ENCODE peak calls at places on chromosomes 5 and 9, in nine cellular contexts. One of them, this sample, is unnamed.
A peak's percentile ranks its signal among the peaks of the same experiment; 100 is the strongest.

GRCh38 chr5:38871790-38872551 is 26.2 kb downstream of the OSMR start:
- DNase-seq in fibroblast of the aortic adventitia: peak; percentile 99
- DNase-seq in fibroblast of mammary gland: peak; percentile 100
- DNase-seq in A549: peak; percentile 88
- DNase-seq in brain microvascular endothelial cell: peak; percentile 98
- DNase-seq in right cardiac atrium: no peak
- DNase-seq in HAP-1: no peak
- DNase-seq in CD8-positive, alpha-beta memory T cell: no peak
- DNase-seq in AG04450: peak; percentile 97
- DNase-seq in this sample: no peak

GRCh38 chr9:4689687-4690104 is 10.3 kb downstream of the CDC37L1 start:
- DNase-seq in fibroblast of the aortic adventitia: peak; percentile 48
- DNase-seq in fibroblast of mammary gland: peak; percentile 27
- DNase-seq in A549: no peak
- DNase-seq in brain microvascular endothelial cell: no peak
- DNase-seq in right cardiac atrium: no peak
- DNase-seq in HAP-1: no peak
- DNase-seq in CD8-positive, alpha-beta memory T cell: no peak
- DNase-seq in AG04450: no peak
- DNase-seq in this sample: no peak

GRCh38 chr9:116007824-116008223 is 145.8 kb upstream of the PAPPA start:
- DNase-seq in fibroblast of the aortic adventitia: no peak
- DNase-seq in fibroblast of mammary gland: no peak
- DNase-seq in A549: no peak
- DNase-seq in brain microvascular endothelial cell: no peak
- DNase-seq in right cardiac atrium: no peak
- DNase-seq in HAP-1: no peak
- DNase-seq in CD8-positive, alpha-beta memory T cell: no peak
- DNase-seq in AG04450: no peak
- DNase-seq in this sample: no peak

GRCh38 chr9:81682797-81683196 is 6.5 kb downstream of the TLE1 start:
- DNase-seq in fibroblast of the aortic adventitia: peak; percentile 52
- DNase-seq in fibroblast of mammary gland: no peak
- DNase-seq in A549: no peak
- DNase-seq in brain microvascular endothelial cell: peak; percentile 34
- DNase-seq in right cardiac atrium: no peak
- DNase-seq in HAP-1: no peak
- DNase-seq in CD8-positive, alpha-beta memory T cell: no peak
- DNase-seq in AG04450: no peak
- DNase-seq in this sample: no peak

GRCh38 chr5:96316487-96316886 is 116.6 kb downstream of the PCSK1 start:
- DNase-seq in fibroblast of the aortic adventitia: no peak
- DNase-seq in fibroblast of mammary gland: no peak
- DNase-seq in A549: no peak
- DNase-seq in brain microvascular endothelial cell: no peak
- DNase-seq in right cardiac atrium: no peak
- DNase-seq in HAP-1: no peak
- DNase-seq in CD8-positive, alpha-beta memory T cell: no peak
- DNase-seq in AG04450: no peak
- DNase-seq in this sample: no peak

GRCh38 chr5:102583663-102584062 is 84.9 kb upstream of the SLCO6A1 start:
- DNase-seq in fibroblast of the aortic adventitia: peak; percentile 56
- DNase-seq in fibroblast of mammary gland: peak; percentile 42
- DNase-seq in A549: peak; percentile 5
- DNase-seq in brain microvascular endothelial cell: no peak
- DNase-seq in right cardiac atrium: no peak
- DNase-seq in HAP-1: peak; percentile 17
- DNase-seq in CD8-positive, alpha-beta memory T cell: no peak
- DNase-seq in AG04450: no peak
- DNase-seq in this sample: no peak

GRCh38 chr5:40775846-40776657 is 20.3 kb upstream of the TTC33 start:
- DNase-seq in fibroblast of the aortic adventitia: peak; percentile 8
- DNase-seq in fibroblast of mammary gland: no peak
- DNase-seq in A549: no peak
- DNase-seq in brain microvascular endothelial cell: no peak
- DNase-seq in right cardiac atrium: no peak
- DNase-seq in HAP-1: no peak
- DNase-seq in CD8-positive, alpha-beta memory T cell: no peak
- DNase-seq in AG04450: no peak
- DNase-seq in this sample: no peak

GRCh38 chr5:109041319-109041718 is 293.6 kb downstream of the FER start:
- DNase-seq in fibroblast of the aortic adventitia: no peak
- DNase-seq in fibroblast of mammary gland: no peak
- DNase-seq in A549: no peak
- DNase-seq in brain microvascular endothelial cell: no peak
- DNase-seq in right cardiac atrium: no peak
- DNase-seq in HAP-1: no peak
- DNase-seq in CD8-positive, alpha-beta memory T cell: no peak
- DNase-seq in AG04450: no peak
- DNase-seq in this sample: no peak

GRCh38 chr5:59673438-59674058 is 220.0 kb downstream of the PDE4D start:
- DNase-seq in fibroblast of the aortic adventitia: peak; percentile 65
- DNase-seq in fibroblast of mammary gland: peak; percentile 61
- DNase-seq in A549: peak; percentile 14
- DNase-seq in brain microvascular endothelial cell: peak; percentile 27
- DNase-seq in right cardiac atrium: no peak
- DNase-seq in HAP-1: peak; percentile 40
- DNase-seq in CD8-positive, alpha-beta memory T cell: peak; percentile 19
- DNase-seq in AG04450: no peak
- DNase-seq in this sample: no peak

GRCh38 chr5:150036513-150036912 is 36.0 kb downstream of the HMGXB3 start:
- DNase-seq in fibroblast of the aortic adventitia: peak; percentile 94
- DNase-seq in fibroblast of mammary gland: peak; percentile 100
- DNase-seq in A549: peak; percentile 58
- DNase-seq in brain microvascular endothelial cell: peak; percentile 99
- DNase-seq in right cardiac atrium: peak; percentile 69
- DNase-seq in HAP-1: no peak
- DNase-seq in CD8-positive, alpha-beta memory T cell: no peak
- DNase-seq in AG04450: peak; percentile 92
- DNase-seq in this sample: no peak

GRCh38 chr9:93071464-93071863 is 13.0 kb downstream of the SUSD3 start:
- DNase-seq in fibroblast of the aortic adventitia: peak; percentile 48
- DNase-seq in fibroblast of mammary gland: peak; percentile 72
- DNase-seq in A549: peak; percentile 47
- DNase-seq in brain microvascular endothelial cell: no peak
- DNase-seq in right cardiac atrium: no peak
- DNase-seq in HAP-1: peak; percentile 21
- DNase-seq in CD8-positive, alpha-beta memory T cell: no peak
- DNase-seq in AG04450: no peak
- DNase-seq in this sample: peak; percentile 64

GRCh38 chr9:22415941-22416691 is 30.5 kb upstream of the DMRTA1 start:
- DNase-seq in fibroblast of the aortic adventitia: peak; percentile 2
- DNase-seq in fibroblast of mammary gland: no peak
- DNase-seq in A549: no peak
- DNase-seq in brain microvascular endothelial cell: no peak
- DNase-seq in right cardiac atrium: no peak
- DNase-seq in HAP-1: no peak
- DNase-seq in CD8-positive, alpha-beta memory T cell: no peak
- DNase-seq in AG04450: no peak
- DNase-seq in this sample: no peak

GRCh38 chr9:93166699-93167098 is 17.2 kb upstream of the WNK2 start:
- DNase-seq in fibroblast of the aortic adventitia: no peak
- DNase-seq in fibroblast of mammary gland: no peak
- DNase-seq in A549: no peak
- DNase-seq in brain microvascular endothelial cell: no peak
- DNase-seq in right cardiac atrium: peak; percentile 26
- DNase-seq in HAP-1: no peak
- DNase-seq in CD8-positive, alpha-beta memory T cell: no peak
- DNase-seq in AG04450: no peak
- DNase-seq in this sample: no peak

GRCh38 chr9:115063058-115063850 is 54.7 kb downstream of the TNC start:
- DNase-seq in fibroblast of the aortic adventitia: peak; percentile 63
- DNase-seq in fibroblast of mammary gland: peak; percentile 63
- DNase-seq in A549: no peak
- DNase-seq in brain microvascular endothelial cell: no peak
- DNase-seq in right cardiac atrium: no peak
- DNase-seq in HAP-1: no peak
- DNase-seq in CD8-positive, alpha-beta memory T cell: no peak
- DNase-seq in AG04450: peak; percentile 15
- DNase-seq in this sample: peak; percentile 7

GRCh38 chr9:87872079-87872624 is 10.5 kb upstream of the SPATA31E1 start:
- DNase-seq in fibroblast of the aortic adventitia: peak; percentile 19
- DNase-seq in fibroblast of mammary gland: peak; percentile 22
- DNase-seq in A549: no peak
- DNase-seq in brain microvascular endothelial cell: no peak
- DNase-seq in right cardiac atrium: no peak
- DNase-seq in HAP-1: no peak
- DNase-seq in CD8-positive, alpha-beta memory T cell: no peak
- DNase-seq in AG04450: no peak
- DNase-seq in this sample: no peak

GRCh38 chr5:118519466-118519865 is 468.9 kb downstream of the DTWD2 start:
- DNase-seq in fibroblast of the aortic adventitia: no peak
- DNase-seq in fibroblast of mammary gland: no peak
- DNase-seq in A549: no peak
- DNase-seq in brain microvascular endothelial cell: no peak
- DNase-seq in right cardiac atrium: no peak
- DNase-seq in HAP-1: no peak
- DNase-seq in CD8-positive, alpha-beta memory T cell: no peak
- DNase-seq in AG04450: no peak
- DNase-seq in this sample: no peak

GRCh38 chr5:174622067-174622466 is 102.3 kb upstream of the MSX2 start:
- DNase-seq in fibroblast of the aortic adventitia: no peak
- DNase-seq in fibroblast of mammary gland: no peak
- DNase-seq in A549: no peak
- DNase-seq in brain microvascular endothelial cell: no peak
- DNase-seq in right cardiac atrium: no peak
- DNase-seq in HAP-1: no peak
- DNase-seq in CD8-positive, alpha-beta memory T cell: no peak
- DNase-seq in AG04450: no peak
- DNase-seq in this sample: no peak

DNA sequence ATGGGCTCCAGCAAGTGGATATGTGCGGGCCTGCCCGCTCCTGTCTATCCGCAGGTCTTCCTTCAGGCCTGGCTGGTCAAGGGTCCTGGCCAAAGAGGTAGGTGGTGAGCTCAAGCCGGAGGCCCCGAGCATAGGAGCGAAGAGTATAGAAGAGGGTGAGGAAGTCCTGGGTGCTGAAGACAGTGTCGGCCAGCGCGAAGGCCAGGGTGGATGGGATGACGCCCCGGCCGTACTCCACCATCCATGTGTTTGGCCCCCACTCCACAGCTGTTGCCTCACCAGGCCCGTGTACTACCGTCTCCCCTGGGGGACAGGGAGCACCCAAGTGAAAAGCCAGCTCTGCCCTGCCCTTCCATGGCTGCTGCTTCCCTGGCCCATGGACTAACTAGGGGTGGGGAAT is 2.0 kb downstream of the SIGMAR1 start:
- DNase-seq in fibroblast of the aortic adventitia: no peak
- DNase-seq in fibroblast of mammary gland: no peak
- DNase-seq in A549: no peak
- DNase-seq in brain microvascular endothelial cell: no peak
- DNase-seq in right cardiac atrium: no peak
- DNase-seq in HAP-1: no peak
- DNase-seq in CD8-positive, alpha-beta memory T cell: no peak
- DNase-seq in AG04450: no peak
- DNase-seq in this sample: no peak
- H3K4me3 ChIP-seq in fibroblast of the aortic adventitia: no peak overlapping the region
- H3K4me3 ChIP-seq in fibroblast of mammary gland: no peak overlapping the region
- H3K4me3 ChIP-seq in A549: no peak overlapping the region
- H3K4me3 ChIP-seq in brain microvascular endothelial cell: no peak overlapping the region
- H3K4me3 ChIP-seq in right cardiac atrium: no peak overlapping the region
- H3K4me3 ChIP-seq in HAP-1: no peak overlapping the region
- H3K4me3 ChIP-seq in CD8-positive, alpha-beta memory T cell: no peak overlapping the region
- H3K4me3 ChIP-seq in AG04450: no peak overlapping the region
- H3K4me3 ChIP-seq in this sample: no peak overlapping the region

DNA sequence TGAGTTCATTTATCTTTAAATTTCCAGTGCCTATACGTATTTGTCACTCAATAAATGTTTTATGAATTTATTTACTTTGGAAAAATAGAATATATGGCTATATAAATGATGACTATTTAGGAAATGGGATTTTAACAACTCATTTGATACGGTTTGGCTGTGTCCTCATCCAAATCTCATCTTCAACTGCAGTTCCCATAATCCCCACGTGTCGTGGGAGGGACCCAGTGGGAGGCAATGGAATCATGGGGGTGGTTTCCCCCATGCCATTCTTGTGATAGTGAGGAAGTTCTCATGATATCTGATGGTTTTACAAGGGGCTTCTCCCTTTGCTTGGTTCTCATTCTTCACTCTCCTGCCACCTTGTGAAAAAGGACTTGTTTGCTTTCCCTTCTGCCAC is 187.6 kb upstream of the EFNA5 start:
- DNase-seq in fibroblast of the aortic adventitia: no peak
- DNase-seq in fibroblast of mammary gland: no peak
- DNase-seq in A549: no peak
- DNase-seq in brain microvascular endothelial cell: no peak
- DNase-seq in right cardiac atrium: no peak
- DNase-seq in HAP-1: no peak
- DNase-seq in CD8-positive, alpha-beta memory T cell: no peak
- DNase-seq in AG04450: no peak
- DNase-seq in this sample: no peak
- H3K4me3 ChIP-seq in fibroblast of the aortic adventitia: no peak overlapping the region
- H3K4me3 ChIP-seq in fibroblast of mammary gland: no peak overlapping the region
- H3K4me3 ChIP-seq in A549: no peak overlapping the region
- H3K4me3 ChIP-seq in brain microvascular endothelial cell: no peak overlapping the region
- H3K4me3 ChIP-seq in right cardiac atrium: no peak overlapping the region
- H3K4me3 ChIP-seq in HAP-1: no peak overlapping the region
- H3K4me3 ChIP-seq in CD8-positive, alpha-beta memory T cell: no peak overlapping the region
- H3K4me3 ChIP-seq in AG04450: no peak overlapping the region
- H3K4me3 ChIP-seq in this sample: no peak overlapping the region

GRCh38 chr5:587403-587802 is 24.7 kb upstream of the CEP72 start:
- DNase-seq in fibroblast of the aortic adventitia: no peak
- DNase-seq in fibroblast of mammary gland: no peak
- DNase-seq in A549: no peak
- DNase-seq in brain microvascular endothelial cell: no peak
- DNase-seq in right cardiac atrium: no peak
- DNase-seq in HAP-1: no peak
- DNase-seq in CD8-positive, alpha-beta memory T cell: no peak
- DNase-seq in AG04450: no peak
- DNase-seq in this sample: no peak
- H3K4me3 ChIP-seq in fibroblast of the aortic adventitia: no peak overlapping the region
- H3K4me3 ChIP-seq in fibroblast of mammary gland: no peak overlapping the region
- H3K4me3 ChIP-seq in A549: no peak overlapping the region
- H3K4me3 ChIP-seq in brain microvascular endothelial cell: no peak overlapping the region
- H3K4me3 ChIP-seq in right cardiac atrium: no peak overlapping the region
- H3K4me3 ChIP-seq in HAP-1: no peak overlapping the region
- H3K4me3 ChIP-seq in CD8-positive, alpha-beta memory T cell: no peak overlapping the region
- H3K4me3 ChIP-seq in AG04450: no peak overlapping the region
- H3K4me3 ChIP-seq in this sample: no peak overlapping the region

GRCh38 chr5:172110921-172111873 is 76.8 kb downstream of the STK10 start:
- DNase-seq in fibroblast of the aortic adventitia: peak; percentile 74
- DNase-seq in fibroblast of mammary gland: peak; percentile 63
- DNase-seq in A549: no peak
- DNase-seq in brain microvascular endothelial cell: peak; percentile 44
- DNase-seq in right cardiac atrium: peak; percentile 74
- DNase-seq in HAP-1: peak; percentile 51
- DNase-seq in CD8-positive, alpha-beta memory T cell: peak; percentile 64
- DNase-seq in AG04450: no peak
- DNase-seq in this sample: no peak
- H3K4me3 ChIP-seq in fibroblast of the aortic adventitia: peak overlapping the region; percentile 41
- H3K4me3 ChIP-seq in fibroblast of mammary gland: no peak overlapping the region
- H3K4me3 ChIP-seq in A549: no peak overlapping the region
- H3K4me3 ChIP-seq in brain microvascular endothelial cell: no peak overlapping the region
- H3K4me3 ChIP-seq in right cardiac atrium: no peak overlapping the region
- H3K4me3 ChIP-seq in HAP-1: no peak overlapping the region
- H3K4me3 ChIP-seq in CD8-positive, alpha-beta memory T cell: peak overlapping the region; percentile 38
- H3K4me3 ChIP-seq in AG04450: peak overlapping the region; percentile 13
- H3K4me3 ChIP-seq in this sample: no peak overlapping the region

This sample was measured in iPS DF 6.9.